ENCODE peak calls at places on chromosomes 16 and 17, in six cellular contexts. D is H1, C is IMR-90, X is K562, Q is GM12878, O is SK-N-SH. M is an unnamed sample. For H3K27me3, the result is how much of the 10 kb centered on the place peaks cover.

GRCh38 chr16:84897911-84898377 is 78.2 kb downstream of the CRISPLD2 start:
- DNase-seq in Q (no peak), X (no peak), O (no peak), D (no peak), C (no peak), M (no peak)

GRCh38 chr16:29992371-29992967 is 2.9 kb downstream of the HIRIP3 start:
- DNase-seq in Q (no peak), C (peak), O (no peak), X (no peak), D (no peak), M (no peak)

GRCh38 chr17:38403491-38403890 is 24.8 kb upstream of the ARHGAP23 start:
- DNase-seq in C (peak), O (peak), D (no peak), X (no peak), Q (no peak), M (no peak)

GRCh38 chr17:81579821-81580321 is 27.7 kb upstream of the FAAP100 start:
- DNase-seq in D (no peak), Q (no peak), O (no peak), C (peak), X (peak), M (no peak)

GRCh38 chr17:47367257-47367656 is 43.5 kb downstream of the EFCAB13 start:
- DNase-seq in Q (no peak), D (no peak), X (no peak), O (no peak), C (no peak), M (no peak)

GRCh38 chr17:3889613-3890012 is 3.2 kb downstream of the CAMKK1 start:
- DNase-seq in O (no peak), D (no peak), C (no peak), X (no peak), Q (no peak), M (no peak)

GRCh38 chr17:66310528-66311148 is 8.2 kb downstream of the PRKCA start:
- DNase-seq in Q (no peak), D (peak), X (peak), C (no peak), O (no peak), M (no peak)

GRCh38 chr17:65527857-65528591 is 33.4 kb downstream of the AXIN2 start:
- DNase-seq in Q (no peak), O (no peak), D (no peak), C (no peak), X (no peak), M (peak)

GRCh38 chr16:49483651-49484451 is 110.2 kb downstream of the C16orf78 start:
- DNase-seq in O (no peak), C (no peak), X (no peak), Q (no peak), D (no peak), M (no peak)

GRCh38 chr16:72291121-72291520 is 119.2 kb upstream of the PMFBP1 start:
- DNase-seq in Q (no peak), X (no peak), D (no peak), O (no peak), C (no peak), M (no peak)

GRCh38 chr16:9647981-9648701 is 534.1 kb downstream of the GRIN2A start:
- DNase-seq in Q (no peak), D (peak), O (peak), C (no peak), X (peak), M (peak)

GRCh38 chr16:24984903-24985675 is 30.1 kb downstream of the ARHGAP17 start:
- DNase-seq in O (no peak), C (no peak), Q (no peak), X (no peak), D (no peak), M (no peak)

GRCh38 chr17:64975318-64976087 is 56.2 kb upstream of the LRRC37A3 start:
- DNase-seq in Q (peak), C (peak), O (peak), X (peak), D (peak), M (peak)

GRCh38 chr16:1106659-1107058 is 10.6 kb upstream of the C1QTNF8 start:
- DNase-seq in O (no peak), D (no peak), C (no peak), X (no peak), Q (no peak), M (no peak)

GRCh38 chr17:21042434-21043295 is at the start of gene USP22:
- DNase-seq in C (no peak), X (no peak), Q (no peak), D (peak), O (peak), M (no peak)

GRCh38 chr17:5011928-5012327 is 14.2 kb downstream of the KIF1C start:
- DNase-seq in O (no peak), X (no peak), C (peak), Q (peak), D (no peak), M (no peak)

GRCh38 chr16:28520672-28521071 is 14.0 kb upstream of the IL27 start:
- DNase-seq in X (no peak), D (no peak), C (no peak), Q (no peak), O (no peak), M (no peak)

GRCh38 chr17:65170839-65171238 is 33.7 kb downstream of the RGS9 start:
- DNase-seq in D (no peak), O (no peak), Q (no peak), C (peak), X (no peak), M (peak)

GRCh38 chr17:62966426-62967110 is 533 bp downstream of the TANC2 start:
- DNase-seq in Q (no peak), X (no peak), D (peak), C (peak), O (no peak), M (no peak)

GRCh38 chr17:43024407-43025289 is at the start of gene RND2:
- DNase-seq in X (peak), O (peak), C (peak), D (peak), Q (peak), M (peak)

GRCh38 chr17:5631958-5632357 is 47.6 kb upstream of the NLRP1 start:
- DNase-seq in C (no peak), O (no peak), D (no peak), Q (no peak), X (no peak), M (no peak)

GRCh38 chr16:22161401-22161800 is 905 bp upstream of the SDR42E2 start:
- DNase-seq in X (no peak), C (no peak), D (no peak), Q (no peak), O (no peak), M (no peak)

GRCh38 chr17:29505826-29506225 is 61.0 kb downstream of the ABHD15 start:
- DNase-seq in O (no peak), X (no peak), Q (no peak), C (no peak), D (no peak), M (no peak)

GRCh38 chr16:64544859-64545258 is 577.0 kb downstream of the CDH11 start:
- DNase-seq in Q (no peak), O (no peak), X (no peak), D (no peak), C (no peak), M (no peak)

GRCh38 chr17:57114085-57114673 is 29.1 kb downstream of the AKAP1 start:
- DNase-seq in Q (no peak), O (peak), C (peak), X (peak), D (peak), M (peak)

GRCh38 chr16:28326881-28327610 is 34.7 kb downstream of the SBK1 start:
- DNase-seq in Q (no peak), X (peak), O (peak), D (peak), C (peak), M (peak)

GRCh38 chr17:73400915-73401545 is 89.2 kb upstream of the CDC42EP4 start:
- DNase-seq in D (no peak), C (no peak), X (no peak), O (no peak), Q (no peak), M (no peak)

GRCh38 chr17:31654936-31655335 is 204.1 kb downstream of the COPRS start:
- DNase-seq in D (no peak), C (peak), X (no peak), O (no peak), Q (no peak), M (no peak)

GRCh38 chr16:8678068-8678927 is 3.9 kb downstream of the ABAT start:
- DNase-seq in Q (no peak), D (no peak), O (no peak), C (peak), X (no peak), M (peak)

GRCh38 chr17:79803997-79804855 is 7.3 kb upstream of the CBX8 start:
- DNase-seq in X (no peak), Q (peak), D (peak), O (peak), C (no peak), M (no peak)

GRCh38 chr17:79808763-79809529 is 12.1 kb upstream of the CBX8 start:
- DNase-seq in X (no peak), C (no peak), D (peak), Q (no peak), O (no peak), M (peak)

GRCh38 chr17:79809530-79810137 is 12.8 kb upstream of the CBX8 start:
- DNase-seq in Q (no peak), O (peak), C (no peak), X (no peak), D (peak), M (no peak)

GRCh38 chr17:79804856-79805696 is 8.2 kb upstream of the CBX8 start:
- DNase-seq in O (no peak), X (no peak), C (no peak), D (no peak), Q (no peak), M (no peak)

DNA sequence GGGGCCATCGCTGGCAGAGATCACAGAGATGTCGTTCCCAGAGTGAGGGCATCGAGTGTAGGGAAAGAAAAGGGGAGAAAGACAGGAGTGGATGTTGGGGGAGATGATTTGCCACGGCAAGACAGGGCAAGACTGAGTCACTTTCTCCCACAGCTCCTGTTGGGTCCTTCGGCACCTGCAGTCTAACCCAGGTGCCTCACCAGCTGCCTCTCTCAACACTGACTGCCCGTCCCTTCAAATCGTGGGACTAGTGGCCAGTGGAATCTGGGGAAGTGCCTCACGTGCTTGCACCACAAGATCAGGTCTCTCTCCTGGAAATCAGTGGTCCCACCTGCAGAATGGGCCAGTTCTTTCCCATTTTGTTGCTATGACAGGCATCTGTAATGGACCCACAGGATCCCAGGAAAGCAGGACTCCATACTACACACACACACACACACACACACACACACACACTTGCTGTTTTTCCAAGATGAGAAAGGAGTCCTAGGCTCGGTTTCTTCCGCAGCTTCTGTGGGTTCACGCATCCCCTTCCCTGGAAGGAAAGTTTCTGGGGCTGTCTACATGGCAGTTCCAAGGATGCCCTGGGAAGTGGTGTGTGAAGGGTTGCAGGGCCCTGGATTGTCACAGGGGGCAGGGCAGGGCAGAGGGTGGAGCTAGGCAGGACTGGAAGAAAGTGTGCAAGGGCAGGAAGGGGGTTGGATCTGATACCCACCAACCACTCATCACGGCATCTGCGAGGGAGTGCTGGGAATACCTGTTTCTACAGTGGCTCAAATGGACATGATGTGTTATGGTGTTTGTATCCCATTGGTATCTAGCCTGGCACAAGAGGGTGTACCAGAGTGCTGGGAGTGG is 10.2 kb upstream of the CBX8 start:
- DNase-seq in C (no peak), D (no peak), O (no peak), Q (no peak), X (no peak), M (no peak)
- TF ChIP-seq USF2 in C (no peak), D (no peak), O (no peak), Q (no peak), X (no peak), M (no peak)

DNA sequence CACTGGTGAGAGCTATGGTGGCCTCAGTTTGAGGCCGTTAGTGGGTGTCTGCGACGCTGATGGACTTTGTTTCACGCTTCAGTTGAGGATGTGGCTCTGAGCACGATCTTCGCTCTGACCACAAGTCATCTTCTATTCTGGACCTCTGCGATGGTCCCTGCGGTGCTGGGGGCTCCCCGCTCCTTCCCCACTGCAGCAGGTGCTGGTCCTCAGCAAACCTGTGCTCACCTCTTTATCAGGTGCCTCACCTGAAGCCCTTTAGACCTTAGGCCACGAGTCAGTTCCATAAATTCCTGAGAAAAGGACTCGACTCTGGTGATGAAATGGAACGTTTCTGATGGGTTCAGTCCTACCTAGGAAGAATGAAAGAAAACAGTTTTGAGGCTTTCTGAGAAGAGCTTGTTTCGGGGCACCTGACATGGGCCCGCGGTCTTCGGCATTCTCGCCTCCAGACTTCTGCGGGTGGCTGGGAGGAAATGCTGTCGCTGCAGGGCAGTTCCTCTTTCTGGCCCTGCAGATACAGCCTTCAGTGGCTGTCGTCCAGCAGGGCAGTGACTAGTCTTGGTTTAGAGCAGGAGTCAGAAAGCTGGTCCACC is 4.7 kb downstream of the KCTD5 start:
- DNase-seq in C (no peak), Q (peak), D (no peak), X (peak), O (no peak), M (no peak)
- H3K4me2 ChIP-seq in C (no peak), Q (peak), D (no peak), X (peak), O (no peak), M (no peak)

GRCh38 chr17:41145261-41145660 is 4.4 kb downstream of the KRTAP4-5 start:
- DNase-seq in X (no peak), D (no peak), Q (no peak), O (no peak), C (no peak), M (no peak)

GRCh38 chr17:41140360-41141132 is at the start of gene KRTAP4-6:
- DNase-seq in C (peak), Q (no peak), O (no peak), D (no peak), X (no peak), M (peak)

GRCh38 chr17:41144846-41145245 is 4.5 kb upstream of the KRTAP4-6 start:
- DNase-seq in X (no peak), Q (no peak), D (no peak), O (no peak), C (no peak), M (no peak)

GRCh38 chr17:41141361-41141760 is 1.0 kb upstream of the KRTAP4-6 start:
- DNase-seq in O (no peak), D (no peak), Q (no peak), X (no peak), C (no peak), M (no peak)
- H3K27me3 ChIP-seq in O (under half), D (under half), Q (under half), X (under half), C (under half), M (under half)

GRCh38 chr16:3754304-3754703 is 37.0 kb upstream of the TRAP1 start:
- DNase-seq in O (no peak), D (no peak), Q (no peak), X (no peak), C (peak), M (no peak)
- TF ChIP-seq USF2 in O (no peak), D (no peak), Q (no peak), X (no peak), C (no peak), M (no peak)

DNA sequence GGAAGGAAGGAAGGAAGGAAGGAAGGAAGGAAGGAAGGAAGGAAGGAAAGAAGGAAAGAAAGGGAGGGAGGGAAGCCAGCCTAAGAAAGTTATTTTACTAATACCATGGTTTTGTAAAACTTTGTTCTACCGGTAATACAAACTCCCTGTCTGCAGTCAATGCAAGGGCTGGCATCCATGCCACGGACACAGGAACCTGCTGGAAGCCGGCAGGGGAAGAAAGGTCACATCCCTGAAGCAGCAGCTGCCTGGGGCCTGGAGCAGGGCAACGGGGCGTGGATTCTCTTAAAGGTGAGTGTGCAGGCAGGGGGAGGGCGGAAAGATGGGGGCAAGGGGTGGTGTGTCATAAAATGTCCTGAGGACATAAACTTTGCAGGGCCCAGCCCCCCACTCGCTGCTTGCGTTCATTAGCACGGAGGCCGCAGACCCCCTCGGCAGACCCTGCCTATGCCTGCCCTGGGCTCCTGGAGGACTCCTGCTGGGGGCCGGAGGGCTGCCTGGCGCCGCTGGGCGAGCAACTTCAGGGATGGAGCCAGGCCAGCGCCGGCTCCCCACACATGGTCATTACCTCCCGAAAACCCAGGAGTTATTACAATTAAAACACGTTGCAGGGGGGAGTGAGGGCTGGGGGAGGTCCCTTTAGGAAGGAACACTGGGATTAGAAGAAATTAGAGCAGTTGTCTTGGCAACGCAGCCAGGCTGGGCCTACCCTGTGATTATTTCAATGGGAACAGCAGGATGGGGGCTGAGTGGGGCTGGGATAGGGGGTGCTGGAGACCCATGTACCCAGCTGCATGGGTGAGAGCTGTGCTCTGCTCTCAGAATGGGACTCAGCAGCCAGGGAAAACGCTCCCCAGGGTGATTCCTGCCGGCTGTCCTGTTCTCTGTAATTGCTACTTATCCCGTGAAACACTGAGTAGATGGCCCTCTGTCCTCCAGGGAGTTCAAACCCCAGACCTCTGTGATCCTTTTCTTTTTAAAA is 257.9 kb downstream of the SOX9 start:
- DNase-seq in D (no peak), O (peak), X (no peak), C (no peak), Q (no peak), M (no peak)
- H3K4me2 ChIP-seq in D (no peak), O (no peak), X (no peak), C (no peak), Q (no peak), M (no peak)